ENCODE peak calls at places on chromosome 4, in nine cellular contexts. E is activated CD8-positive, alpha-beta memory T cell treated with anti-CD3 and anti-CD28 coated beads for 48 hours; Z is OCI-LY7; M is neural crest cell; N is AG10803; U is T-cell; Y is AG08395; L is ELR; J is suprapubic skin. C is an unnamed sample.

GRCh38 chr4:103375278-103375677 is 177.1 kb upstream of the CENPE start:
- DNase-seq in Y (no peak), Z (no peak), U (no peak), L (peak), J (no peak), N (peak), M (no peak), E (no peak), C (no peak)

GRCh38 chr4:170229021-170229420 is 139.3 kb upstream of the AADAT start:
- DNase-seq in E (no peak), M (no peak), L (no peak), N (no peak), Y (no peak), J (no peak), U (no peak), Z (no peak), C (no peak)

GRCh38 chr4:89254847-89255246 is 52.8 kb downstream of the GPRIN3 start:
- DNase-seq in N (peak), Y (peak), U (peak), L (peak), Z (peak), E (peak), J (no peak), M (peak), C (peak)

GRCh38 chr4:17385403-17385802 is 126.5 kb downstream of the QDPR start:
- DNase-seq in L (peak), M (no peak), U (no peak), E (no peak), N (peak), J (no peak), Y (peak), Z (peak), C (no peak)

GRCh38 chr4:45438047-45438446 is 685.8 kb downstream of the GABRG1 start:
- DNase-seq in U (no peak), Y (no peak), M (no peak), J (no peak), N (no peak), Z (no peak), L (no peak), E (no peak), C (no peak)

GRCh38 chr4:773214-773613 is 52.7 kb downstream of the CPLX1 start:
- DNase-seq in J (no peak), U (no peak), Z (no peak), M (no peak), Y (no peak), E (no peak), L (no peak), N (no peak), C (no peak)

GRCh38 chr4:71648448-71648847 is 135.4 kb downstream of the GC start:
- DNase-seq in J (no peak), N (no peak), E (no peak), M (no peak), U (no peak), L (no peak), Y (no peak), Z (no peak), C (no peak)

GRCh38 chr4:129144755-129145206 is 48.8 kb downstream of the C4orf33 start:
- DNase-seq in Z (no peak), U (no peak), J (no peak), M (no peak), N (no peak), L (no peak), E (no peak), Y (no peak), C (no peak)

GRCh38 chr4:111781611-111782010 is 363.6 kb upstream of the FAM241A start:
- DNase-seq in L (peak), N (no peak), Y (no peak), E (no peak), J (no peak), Z (no peak), M (no peak), U (no peak), C (no peak)

GRCh38 chr4:121711263-121712000 is 14.7 kb upstream of the ANXA5 start:
- DNase-seq in Y (peak), J (peak), L (peak), Z (no peak), N (peak), U (no peak), E (no peak), M (peak), C (peak)

C was measured in stomach.